ENCODE peak calls at places on chromosomes 16 and 17, in five cellular contexts. A is neural progenitor cell, V is H9, J is PC-3, H is fibroblast of lung. S is an unnamed sample. For H3K79me2, the result is how much of the 10 kb centered on the place peaks cover.

GRCh38 chr16:2692948-2693651 is 10.8 kb downstream of the KCTD5 start:
- DNase-seq in J (no peak), V (peak), A (peak), H (peak), S (no peak)

GRCh38 chr17:76517638-76518038 is 16.4 kb upstream of the RHBDF2 start:
- DNase-seq in V (no peak), A (no peak), H (no peak), J (peak), S (no peak)

GRCh38 chr16:77788196-77789084 is at the start of gene VAT1L:
- DNase-seq in J (no peak), H (peak), V (peak), A (peak), S (peak)

GRCh38 chr16:11994187-11995119 is 17.9 kb downstream of the SNX29 start:
- DNase-seq in A (peak), H (no peak), J (no peak), V (no peak), S (peak)

GRCh38 chr17:19369846-19370492 is 7.4 kb upstream of the B9D1 start:
- DNase-seq in V (no peak), A (no peak), H (no peak), J (no peak), S (no peak)

GRCh38 chr17:58785097-58785496 is 29.4 kb downstream of the PPM1E start:
- DNase-seq in V (no peak), J (no peak), H (no peak), A (no peak), S (no peak)

GRCh38 chr17:75486151-75486550 is 29.2 kb downstream of the CASKIN2 start:
- DNase-seq in V (no peak), H (no peak), A (no peak), J (no peak), S (no peak)

GRCh38 chr16:50369133-50369804 is 481 bp upstream of the BRD7 start:
- DNase-seq in A (no peak), J (no peak), V (no peak), H (no peak), S (no peak)

GRCh38 chr16:71895679-71896385 is 501 bp downstream of the IST1 start:
- DNase-seq in J (peak), H (peak), V (no peak), A (peak), S (peak)

GRCh38 chr17:71460943-71461342 is 659.9 kb upstream of the SOX9 start:
- DNase-seq in A (peak), J (peak), H (no peak), V (no peak), S (no peak)

GRCh38 chr17:48804936-48805411 is 12.1 kb downstream of the TTLL6 start:
- DNase-seq in V (peak), H (peak), J (peak), A (peak), S (peak)

GRCh38 chr16:4747906-4748681 is 13.8 kb downstream of the DNAAF8 start:
- DNase-seq in V (no peak), J (no peak), A (no peak), H (no peak), S (no peak)

GRCh38 chr16:51932317-51932716 is 614.6 kb downstream of the TOX3 start:
- DNase-seq in H (no peak), V (no peak), J (no peak), A (no peak), S (no peak)

GRCh38 chr16:66293932-66294331 is 72.6 kb upstream of the CDH5 start:
- DNase-seq in V (peak), A (no peak), H (no peak), J (no peak), S (no peak)

GRCh38 chr17:5877948-5878347 is 192.2 kb upstream of the WSCD1 start:
- DNase-seq in H (no peak), A (no peak), V (no peak), J (peak), S (no peak)

GRCh38 chr17:40530988-40531971 is 29.9 kb upstream of the TNS4 start:
- DNase-seq in V (no peak), H (no peak), J (no peak), A (no peak), S (no peak)

GRCh38 chr17:41322264-41322902 is 6.9 kb upstream of the KRTAP17-1 start:
- DNase-seq in A (peak), J (peak), H (peak), V (no peak), S (peak)

DNA sequence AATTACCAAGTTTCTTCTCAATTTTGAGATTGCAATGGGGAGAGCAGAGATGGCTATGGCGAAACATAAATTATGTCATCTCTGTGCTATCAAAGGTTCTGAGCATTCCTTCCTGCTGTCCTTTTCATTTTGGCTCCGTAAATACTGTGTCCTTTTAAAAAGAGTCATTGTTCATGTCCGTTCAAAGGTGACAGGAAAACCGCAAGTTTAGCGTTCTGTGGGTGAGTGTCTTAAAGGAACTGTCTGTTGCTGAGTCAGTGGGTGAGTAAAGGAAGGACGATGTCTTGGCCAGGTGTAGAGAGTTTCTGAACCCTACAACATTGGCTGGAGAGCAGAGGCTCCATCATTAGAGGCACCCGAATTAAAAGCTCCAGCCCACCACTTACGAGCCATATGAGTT is 754.0 kb upstream of the EEF2KMT start:
- DNase-seq in J (peak), H (peak), V (no peak), A (no peak), S (peak)
- H3K4me2 ChIP-seq in J (no peak), H (no peak), V (no peak), A (peak), S (no peak)

GRCh38 chr16:22151599-22151998 is 10.7 kb upstream of the SDR42E2 start:
- DNase-seq in A (no peak), V (no peak), J (no peak), H (no peak), S (no peak)
- H3K79me2 ChIP-seq in A (under half), V (under half), J (under half), H (under half), S (under half)

DNA sequence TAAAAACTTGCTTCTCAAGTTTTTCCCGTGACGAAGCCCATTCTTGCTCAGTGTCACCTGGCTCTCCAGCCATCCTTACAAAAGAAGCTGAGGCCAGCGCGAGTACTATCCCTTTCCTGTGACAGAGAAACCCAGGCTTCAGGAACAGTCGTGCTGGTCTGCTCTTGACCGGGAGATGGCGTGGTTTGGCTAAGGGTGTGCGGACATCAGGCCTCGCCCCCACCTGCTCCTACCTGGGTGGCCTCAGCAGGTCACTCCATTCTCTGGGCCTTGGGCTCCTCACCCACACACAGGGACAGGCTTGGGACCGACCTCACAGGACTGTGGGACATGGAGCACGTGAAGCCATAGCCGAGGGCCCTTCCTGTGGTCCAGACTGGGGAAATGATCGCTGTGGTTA is 75.2 kb upstream of the CIBAR2 start:
- DNase-seq in H (no peak), V (peak), A (peak), J (no peak), S (no peak)
- H2AFZ ChIP-seq in H (no peak), V (no peak), A (no peak), J (no peak), S (peak)

GRCh38 chr16:85564277-85565051 is 48.7 kb upstream of the GSE1 start:
- DNase-seq in J (peak), V (no peak), A (no peak), H (no peak), S (peak)

GRCh38 chr16:85562102-85562786 is 50.9 kb upstream of the GSE1 start:
- DNase-seq in H (no peak), A (no peak), J (no peak), V (no peak), S (no peak)

GRCh38 chr16:85565340-85565739 is 47.8 kb upstream of the GSE1 start:
- DNase-seq in J (no peak), V (no peak), H (no peak), A (no peak), S (no peak)

GRCh38 chr16:85563031-85563430 is 50.1 kb upstream of the GSE1 start:
- DNase-seq in J (no peak), A (no peak), H (no peak), V (no peak), S (no peak)

GRCh38 chr16:85563515-85564276 is 49.4 kb upstream of the GSE1 start:
- DNase-seq in V (no peak), H (no peak), A (no peak), J (peak), S (no peak)
- H3K4me2 ChIP-seq in V (no peak), H (peak), A (no peak), J (no peak), S (no peak)

GRCh38 chr17:83028851-83029250 is 50.6 kb upstream of the METRNL start:
- DNase-seq in J (no peak), V (no peak), H (no peak), A (no peak), S (no peak)
- H3K79me2 ChIP-seq in J (under half), V (under half), H (under half), A (under half), S (under half)

GRCh38 chr17:62705781-62706597 is 78.5 kb downstream of the MRC2 start:
- DNase-seq in J (no peak), A (peak), H (peak), V (peak), S (peak)
- H2AFZ ChIP-seq in J (no peak), A (no peak), H (no peak), V (no peak), S (peak)

GRCh38 chr17:17512866-17513265 is 16.7 kb upstream of the RASD1 start:
- DNase-seq in H (no peak), A (no peak), J (no peak), V (no peak), S (no peak)

GRCh38 chr17:17513626-17514025 is 17.4 kb upstream of the RASD1 start:
- DNase-seq in J (no peak), V (no peak), H (no peak), A (no peak), S (no peak)

GRCh38 chr17:17510456-17511292 is 14.5 kb upstream of the RASD1 start:
- DNase-seq in J (peak), H (no peak), A (no peak), V (no peak), S (no peak)

GRCh38 chr17:17511293-17511741 is 15.1 kb upstream of the RASD1 start:
- DNase-seq in V (no peak), A (no peak), H (no peak), J (no peak), S (no peak)

DNA sequence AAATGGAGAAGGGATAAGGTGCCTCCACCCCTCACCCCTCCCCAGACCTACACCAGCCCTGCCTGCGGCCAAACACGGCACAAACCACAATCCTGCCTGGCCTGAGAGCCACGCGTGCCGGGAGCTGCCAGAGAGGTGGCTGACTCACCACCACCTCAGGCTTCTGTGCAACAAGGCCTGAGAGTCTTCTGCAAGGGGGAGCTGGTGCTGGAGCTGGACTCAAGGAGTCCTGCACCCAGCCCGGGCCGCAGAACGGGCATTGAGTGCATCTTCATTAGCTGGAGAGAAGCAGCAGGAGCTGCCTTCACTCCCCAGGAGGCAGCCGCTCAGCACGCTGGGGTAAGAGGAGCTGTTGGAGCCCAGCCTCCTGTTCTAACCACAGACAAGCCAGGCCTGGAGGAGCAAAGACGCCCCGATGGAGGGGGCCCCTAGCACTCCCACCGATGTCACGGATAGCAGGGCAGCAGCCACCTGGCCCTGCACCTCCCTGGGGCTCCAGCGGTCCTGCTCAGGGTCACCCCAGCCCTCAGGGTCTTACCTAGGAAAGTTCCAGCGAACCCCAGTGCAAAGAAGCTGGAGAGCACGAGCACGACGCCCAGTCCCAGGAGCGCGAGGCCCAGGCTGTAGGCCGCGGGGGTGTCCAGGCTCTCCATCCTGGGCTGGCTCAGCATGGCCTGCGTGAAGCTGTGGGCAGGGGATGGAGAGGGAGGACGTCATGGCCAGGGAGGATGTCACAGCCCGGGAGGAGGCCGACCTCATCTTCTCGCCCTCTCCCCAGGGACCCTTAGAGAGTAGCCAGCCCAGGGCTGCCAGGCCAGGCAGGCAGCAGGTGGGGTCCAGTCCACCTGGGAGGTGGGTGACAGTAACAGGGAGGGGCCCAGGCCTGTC is 16.0 kb upstream of the RASD1 start:
- DNase-seq in V (no peak), A (no peak), J (peak), H (peak), S (peak)
- H3K4me2 ChIP-seq in V (no peak), A (no peak), J (peak), H (no peak), S (no peak)

DNA sequence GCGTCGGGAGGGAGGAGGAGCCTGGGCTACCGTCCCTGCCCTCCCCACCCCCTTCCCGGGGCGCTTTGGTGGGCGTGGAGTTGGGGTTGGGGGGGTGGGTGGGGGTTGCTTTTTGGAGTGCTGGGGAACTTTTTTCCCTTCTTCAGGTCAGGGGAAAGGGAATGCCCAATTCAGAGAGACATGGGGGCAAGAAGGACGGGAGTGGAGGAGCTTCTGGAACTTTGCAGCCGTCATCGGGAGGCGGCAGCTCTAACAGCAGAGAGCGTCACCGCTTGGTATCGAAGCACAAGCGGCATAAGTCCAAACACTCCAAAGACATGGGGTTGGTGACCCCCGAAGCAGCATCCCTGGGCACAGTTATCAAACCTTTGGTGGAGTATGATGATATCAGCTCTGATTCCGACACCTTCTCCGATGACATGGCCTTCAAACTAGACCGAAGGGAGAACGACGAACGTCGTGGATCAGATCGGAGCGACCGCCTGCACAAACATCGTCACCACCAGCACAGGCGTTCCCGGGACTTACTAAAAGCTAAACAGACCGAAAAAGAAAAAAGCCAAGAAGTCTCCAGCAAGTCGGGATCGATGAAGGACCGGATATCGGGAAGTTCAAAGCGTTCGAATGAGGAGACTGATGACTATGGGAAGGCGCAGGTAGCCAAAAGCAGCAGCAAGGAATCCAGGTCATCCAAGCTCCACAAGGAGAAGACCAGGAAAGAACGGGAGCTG is 790 bp downstream of the CDK12 start:
- DNase-seq in A (no peak), J (peak), V (peak), H (peak), S (peak)
- H3K79me2 ChIP-seq in A (half or more), J (half or more), V (under half), H (under half), S (half or more)